ENCODE peak calls at places on chromosome 1, in eight cellular contexts. One of them, this sample, is unnamed.

GRCh38 chr1:201036188-201036834 is 12.8 kb upstream of the KIF21B start:
- DNase-seq in prostate gland: no peak
- DNase-seq in neural crest cell: no peak
- DNase-seq in heart right ventricle: no peak
- DNase-seq in NB4: no peak
- DNase-seq in fibroblast of lung: no peak
- DNase-seq in lower leg skin: no peak
- DNase-seq in cardiac muscle cell: no peak
- DNase-seq in this sample: no peak

GRCh38 chr1:18941221-18942141 is 15.0 kb downstream of the IFFO2 start:
- DNase-seq in NB4: no peak
- DNase-seq in fibroblast of lung: peak
- DNase-seq in cardiac muscle cell: peak
- DNase-seq in prostate gland: peak
- DNase-seq in lower leg skin: no peak
- DNase-seq in neural crest cell: no peak
- DNase-seq in heart right ventricle: no peak
- DNase-seq in this sample: peak

GRCh38 chr1:181501612-181502011 is 18.3 kb downstream of the CACNA1E start:
- DNase-seq in NB4: no peak
- DNase-seq in cardiac muscle cell: no peak
- DNase-seq in fibroblast of lung: no peak
- DNase-seq in neural crest cell: no peak
- DNase-seq in lower leg skin: no peak
- DNase-seq in prostate gland: no peak
- DNase-seq in heart right ventricle: no peak
- DNase-seq in this sample: no peak

GRCh38 chr1:50667710-50668356 is 244.6 kb upstream of the DMRTA2 start:
- DNase-seq in NB4: no peak
- DNase-seq in lower leg skin: no peak
- DNase-seq in fibroblast of lung: peak
- DNase-seq in prostate gland: no peak
- DNase-seq in heart right ventricle: no peak
- DNase-seq in neural crest cell: no peak
- DNase-seq in cardiac muscle cell: no peak
- DNase-seq in this sample: no peak

GRCh38 chr1:66258404-66259105 is 275.4 kb upstream of the SGIP1 start:
- DNase-seq in prostate gland: no peak
- DNase-seq in fibroblast of lung: no peak
- DNase-seq in NB4: no peak
- DNase-seq in lower leg skin: no peak
- DNase-seq in cardiac muscle cell: no peak
- DNase-seq in neural crest cell: no peak
- DNase-seq in heart right ventricle: no peak
- DNase-seq in this sample: no peak

GRCh38 chr1:177211231-177211630 is 40.5 kb downstream of the BRINP2 start:
- DNase-seq in cardiac muscle cell: no peak
- DNase-seq in NB4: peak
- DNase-seq in prostate gland: no peak
- DNase-seq in neural crest cell: no peak
- DNase-seq in fibroblast of lung: peak
- DNase-seq in lower leg skin: no peak
- DNase-seq in heart right ventricle: no peak
- DNase-seq in this sample: no peak

GRCh38 chr1:155485945-155486344 is 76.7 kb downstream of the ASH1L start:
- DNase-seq in lower leg skin: no peak
- DNase-seq in heart right ventricle: no peak
- DNase-seq in NB4: no peak
- DNase-seq in cardiac muscle cell: no peak
- DNase-seq in prostate gland: no peak
- DNase-seq in neural crest cell: no peak
- DNase-seq in fibroblast of lung: no peak
- DNase-seq in this sample: peak

GRCh38 chr1:221381858-221382623 is 359.8 kb downstream of the DUSP10 start:
- DNase-seq in heart right ventricle: no peak
- DNase-seq in prostate gland: no peak
- DNase-seq in lower leg skin: no peak
- DNase-seq in neural crest cell: no peak
- DNase-seq in cardiac muscle cell: no peak
- DNase-seq in fibroblast of lung: no peak
- DNase-seq in NB4: no peak
- DNase-seq in this sample: peak

GRCh38 chr1:221012087-221012486 is 132.8 kb downstream of the HLX start:
- DNase-seq in heart right ventricle: no peak
- DNase-seq in NB4: no peak
- DNase-seq in neural crest cell: no peak
- DNase-seq in prostate gland: no peak
- DNase-seq in cardiac muscle cell: no peak
- DNase-seq in fibroblast of lung: no peak
- DNase-seq in lower leg skin: no peak
- DNase-seq in this sample: no peak

GRCh38 chr1:115976900-115977480 is 677 bp downstream of the SLC22A15 start:
- DNase-seq in lower leg skin: no peak
- DNase-seq in NB4: peak
- DNase-seq in fibroblast of lung: peak
- DNase-seq in prostate gland: no peak
- DNase-seq in cardiac muscle cell: peak
- DNase-seq in neural crest cell: no peak
- DNase-seq in heart right ventricle: no peak
- DNase-seq in this sample: peak

GRCh38 chr1:209547626-209548025 is 35.9 kb upstream of the CAMK1G start:
- DNase-seq in NB4: no peak
- DNase-seq in fibroblast of lung: no peak
- DNase-seq in heart right ventricle: no peak
- DNase-seq in prostate gland: no peak
- DNase-seq in cardiac muscle cell: no peak
- DNase-seq in neural crest cell: no peak
- DNase-seq in lower leg skin: no peak
- DNase-seq in this sample: no peak

GRCh38 chr1:43978551-43979260 is at the start of gene B4GALT2:
- DNase-seq in NB4: peak
- DNase-seq in heart right ventricle: peak
- DNase-seq in neural crest cell: no peak
- DNase-seq in lower leg skin: no peak
- DNase-seq in cardiac muscle cell: peak
- DNase-seq in fibroblast of lung: no peak
- DNase-seq in prostate gland: peak
- DNase-seq in this sample: peak

GRCh38 chr1:207031632-207032258 is 811 bp downstream of the C1orf116 start:
- DNase-seq in prostate gland: peak
- DNase-seq in NB4: no peak
- DNase-seq in lower leg skin: peak
- DNase-seq in neural crest cell: no peak
- DNase-seq in heart right ventricle: no peak
- DNase-seq in cardiac muscle cell: no peak
- DNase-seq in fibroblast of lung: no peak
- DNase-seq in this sample: no peak

GRCh38 chr1:147264158-147264768 is 21.8 kb downstream of the CHD1L start:
- DNase-seq in cardiac muscle cell: peak
- DNase-seq in heart right ventricle: no peak
- DNase-seq in NB4: no peak
- DNase-seq in prostate gland: no peak
- DNase-seq in fibroblast of lung: peak
- DNase-seq in lower leg skin: no peak
- DNase-seq in neural crest cell: no peak
- DNase-seq in this sample: peak

GRCh38 chr1:185971688-185972087 is 237.5 kb downstream of the HMCN1 start:
- DNase-seq in NB4: no peak
- DNase-seq in lower leg skin: no peak
- DNase-seq in heart right ventricle: no peak
- DNase-seq in neural crest cell: no peak
- DNase-seq in fibroblast of lung: peak
- DNase-seq in cardiac muscle cell: peak
- DNase-seq in prostate gland: no peak
- DNase-seq in this sample: peak

GRCh38 chr1:245856944-245857531 is 650.0 kb downstream of the SMYD3 start:
- DNase-seq in cardiac muscle cell: peak
- DNase-seq in NB4: no peak
- DNase-seq in prostate gland: no peak
- DNase-seq in heart right ventricle: no peak
- DNase-seq in fibroblast of lung: peak
- DNase-seq in neural crest cell: no peak
- DNase-seq in lower leg skin: no peak
- DNase-seq in this sample: peak

GRCh38 chr1:32903991-32904776 is 3.0 kb upstream of the TMEM54 start:
- DNase-seq in prostate gland: no peak
- DNase-seq in NB4: no peak
- DNase-seq in fibroblast of lung: no peak
- DNase-seq in lower leg skin: no peak
- DNase-seq in heart right ventricle: no peak
- DNase-seq in cardiac muscle cell: no peak
- DNase-seq in neural crest cell: no peak
- DNase-seq in this sample: no peak

GRCh38 chr1:31335007-31335406 is 37.9 kb downstream of the FABP3 start:
- DNase-seq in heart right ventricle: no peak
- DNase-seq in lower leg skin: no peak
- DNase-seq in prostate gland: peak
- DNase-seq in neural crest cell: no peak
- DNase-seq in NB4: peak
- DNase-seq in cardiac muscle cell: peak
- DNase-seq in fibroblast of lung: peak
- DNase-seq in this sample: peak

GRCh38 chr1:160830321-160831153 is 32.1 kb downstream of the CD244 start:
- DNase-seq in heart right ventricle: peak
- DNase-seq in prostate gland: peak
- DNase-seq in neural crest cell: peak
- DNase-seq in NB4: peak
- DNase-seq in lower leg skin: peak
- DNase-seq in cardiac muscle cell: peak
- DNase-seq in fibroblast of lung: no peak
- DNase-seq in this sample: peak

GRCh38 chr1:13759072-13759471 is 59.1 kb downstream of the PRDM2 start:
- DNase-seq in neural crest cell: no peak
- DNase-seq in prostate gland: peak
- DNase-seq in heart right ventricle: no peak
- DNase-seq in lower leg skin: no peak
- DNase-seq in cardiac muscle cell: no peak
- DNase-seq in fibroblast of lung: no peak
- DNase-seq in NB4: no peak
- DNase-seq in this sample: no peak

GRCh38 chr1:25565188-25565591 is 21.8 kb downstream of the LDLRAP1 start:
- DNase-seq in cardiac muscle cell: no peak
- DNase-seq in fibroblast of lung: peak
- DNase-seq in neural crest cell: no peak
- DNase-seq in lower leg skin: no peak
- DNase-seq in prostate gland: peak
- DNase-seq in heart right ventricle: no peak
- DNase-seq in NB4: no peak
- DNase-seq in this sample: no peak

GRCh38 chr1:110523011-110523410 is 4.0 kb upstream of the KCNA10 start:
- DNase-seq in lower leg skin: no peak
- DNase-seq in prostate gland: no peak
- DNase-seq in fibroblast of lung: no peak
- DNase-seq in neural crest cell: no peak
- DNase-seq in NB4: no peak
- DNase-seq in heart right ventricle: no peak
- DNase-seq in cardiac muscle cell: no peak
- DNase-seq in this sample: peak

GRCh38 chr1:2801535-2802291 is at the start of gene TTC34:
- DNase-seq in prostate gland: no peak
- DNase-seq in heart right ventricle: peak
- DNase-seq in lower leg skin: no peak
- DNase-seq in cardiac muscle cell: no peak
- DNase-seq in NB4: peak
- DNase-seq in fibroblast of lung: peak
- DNase-seq in neural crest cell: no peak
- DNase-seq in this sample: no peak

GRCh38 chr1:53616927-53617326 is 122.0 kb downstream of the GLIS1 start:
- DNase-seq in cardiac muscle cell: no peak
- DNase-seq in heart right ventricle: no peak
- DNase-seq in fibroblast of lung: no peak
- DNase-seq in neural crest cell: no peak
- DNase-seq in lower leg skin: no peak
- DNase-seq in NB4: no peak
- DNase-seq in prostate gland: no peak
- DNase-seq in this sample: no peak

GRCh38 chr1:94541175-94542087 is at the start of gene F3:
- DNase-seq in prostate gland: peak
- DNase-seq in cardiac muscle cell: peak
- DNase-seq in fibroblast of lung: peak
- DNase-seq in NB4: peak
- DNase-seq in neural crest cell: peak
- DNase-seq in heart right ventricle: peak
- DNase-seq in lower leg skin: peak
- DNase-seq in this sample: peak
- TF ChIP-seq CTCF in prostate gland: no peak
- TF ChIP-seq CTCF in cardiac muscle cell: peak
- TF ChIP-seq CTCF in fibroblast of lung: no peak
- TF ChIP-seq CTCF in NB4: no peak
- TF ChIP-seq CTCF in neural crest cell: peak
- TF ChIP-seq CTCF in heart right ventricle: no peak
- TF ChIP-seq CTCF in lower leg skin: no peak
- TF ChIP-seq CTCF in this sample: peak

GRCh38 chr1:156914440-156914856 is 6.0 kb upstream of the LRRC71 start:
- DNase-seq in fibroblast of lung: no peak
- DNase-seq in NB4: no peak
- DNase-seq in lower leg skin: no peak
- DNase-seq in neural crest cell: no peak
- DNase-seq in heart right ventricle: no peak
- DNase-seq in prostate gland: no peak
- DNase-seq in cardiac muscle cell: peak
- DNase-seq in this sample: no peak
- TF ChIP-seq CTCF in fibroblast of lung: no peak
- TF ChIP-seq CTCF in NB4: no peak
- TF ChIP-seq CTCF in lower leg skin: no peak
- TF ChIP-seq CTCF in neural crest cell: no peak
- TF ChIP-seq CTCF in heart right ventricle: no peak
- TF ChIP-seq CTCF in prostate gland: no peak
- TF ChIP-seq CTCF in cardiac muscle cell: no peak
- TF ChIP-seq CTCF in this sample: no peak

DNA sequence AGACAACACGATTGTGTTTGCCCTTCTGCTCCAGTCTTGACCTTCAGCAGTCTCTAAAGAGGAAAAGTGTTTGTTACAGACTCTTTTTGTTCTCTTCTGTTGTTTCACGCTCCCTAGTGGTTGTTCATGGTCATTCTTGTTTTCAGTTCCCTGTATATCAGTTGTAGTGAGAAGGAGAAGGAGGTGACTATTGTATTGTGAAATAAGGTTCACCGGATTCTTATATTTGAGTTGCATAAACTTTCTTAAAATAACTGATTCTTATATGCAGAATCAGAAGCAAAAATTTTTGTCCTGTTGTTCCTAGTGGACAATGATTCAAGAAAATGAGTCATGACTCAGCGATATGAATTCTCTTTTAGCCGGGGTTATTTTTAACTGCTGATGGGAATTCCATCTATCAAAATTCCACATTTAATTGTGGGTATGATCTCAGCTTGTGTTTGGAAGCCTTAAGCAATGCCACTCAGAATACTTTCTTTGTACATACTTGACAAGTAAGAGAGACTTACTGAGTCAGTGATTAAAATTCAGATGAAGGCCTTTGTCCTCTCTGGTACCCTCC is 152.2 kb downstream of the CLEC20A start:
- DNase-seq in cardiac muscle cell: peak
- DNase-seq in prostate gland: no peak
- DNase-seq in neural crest cell: peak
- DNase-seq in NB4: peak
- DNase-seq in fibroblast of lung: peak
- DNase-seq in lower leg skin: no peak
- DNase-seq in heart right ventricle: no peak
- DNase-seq in this sample: peak
- TF ChIP-seq CTCF in cardiac muscle cell: peak
- TF ChIP-seq CTCF in prostate gland: no peak
- TF ChIP-seq CTCF in neural crest cell: peak
- TF ChIP-seq CTCF in NB4: peak
- TF ChIP-seq CTCF in fibroblast of lung: peak
- TF ChIP-seq CTCF in lower leg skin: no peak
- TF ChIP-seq CTCF in heart right ventricle: peak
- TF ChIP-seq CTCF in this sample: peak

GRCh38 chr1:89953072-89953626 is 41.8 kb upstream of the ZNF326 start:
- DNase-seq in cardiac muscle cell: peak
- DNase-seq in heart right ventricle: no peak
- DNase-seq in neural crest cell: no peak
- DNase-seq in lower leg skin: peak
- DNase-seq in NB4: peak
- DNase-seq in fibroblast of lung: peak
- DNase-seq in prostate gland: no peak
- DNase-seq in this sample: peak
- TF ChIP-seq CTCF in cardiac muscle cell: no peak
- TF ChIP-seq CTCF in heart right ventricle: peak
- TF ChIP-seq CTCF in neural crest cell: peak
- TF ChIP-seq CTCF in lower leg skin: no peak
- TF ChIP-seq CTCF in NB4: peak
- TF ChIP-seq CTCF in fibroblast of lung: no peak
- TF ChIP-seq CTCF in prostate gland: no peak
- TF ChIP-seq CTCF in this sample: peak